ENCODE peak calls at places on chromosomes 1 and 21, in nine cellular contexts. F, W, J, X, S, Y, E, N and U are unnamed samples.
A peak's percentile ranks its signal among the peaks of the same experiment; 100 is the strongest.

GRCh38 chr1:11907275-11908138 is 18.7 kb downstream of the KIAA2013 start:
- DNase-seq in W (peak; percentile 89), X (peak; percentile 90), F (peak; percentile 82), N (peak; percentile 97), J (peak; percentile 97), S (peak; percentile 95), E (peak; percentile 93), Y (peak; percentile 95), U (peak; percentile 88)

GRCh38 chr21:25700741-25701140 is 34.0 kb downstream of the ATP5PF start:
- DNase-seq in W (no peak), E (no peak), Y (no peak), S (peak; percentile 82), F (no peak), X (no peak), N (no peak), J (no peak), U (no peak)

GRCh38 chr1:236301080-236301957 is 19.6 kb upstream of the ERO1B start:
- DNase-seq in S (no peak), W (no peak), E (peak; percentile 76), Y (no peak), N (no peak), X (no peak), F (no peak), J (no peak), U (no peak)

GRCh38 chr1:52460686-52461085 is 56.3 kb downstream of the PRPF38A start:
- DNase-seq in X (no peak), F (no peak), J (no peak), E (no peak), S (peak; percentile 16), W (no peak), Y (no peak), N (no peak), U (no peak)

GRCh38 chr21:42102946-42103345 is 31.8 kb downstream of the UMODL1 start:
- DNase-seq in W (no peak), N (no peak), E (no peak), J (no peak), F (no peak), S (no peak), Y (no peak), X (no peak), U (no peak)

GRCh38 chr21:14737922-14738321 is 191.8 kb upstream of the SAMSN1 start:
- DNase-seq in X (no peak), N (no peak), F (no peak), Y (peak; percentile 55), J (peak; percentile 73), S (peak; percentile 83), W (no peak), E (peak; percentile 10), U (no peak)

GRCh38 chr1:83318361-83318760 is 680.6 kb downstream of the TTLL7 start:
- DNase-seq in S (no peak), J (no peak), E (no peak), F (no peak), Y (no peak), X (no peak), N (no peak), W (no peak), U (no peak)

GRCh38 chr21:25578070-25578961 is 29.0 kb downstream of the MRPL39 start:
- DNase-seq in W (no peak), N (no peak), F (no peak), J (no peak), S (no peak), Y (no peak), E (no peak), X (no peak), U (peak; percentile 74)

GRCh38 chr21:28738305-28738704 is 254.4 kb downstream of the LTN1 start:
- DNase-seq in Y (no peak), X (no peak), E (no peak), J (no peak), F (no peak), W (no peak), N (no peak), S (no peak), U (no peak)

GRCh38 chr21:28738882-28739281 is 253.8 kb downstream of the LTN1 start:
- DNase-seq in W (no peak), S (no peak), N (no peak), F (no peak), Y (no peak), J (no peak), X (no peak), E (no peak), U (no peak)

GRCh38 chr21:28737671-28738279 is 254.9 kb downstream of the LTN1 start:
- DNase-seq in F (no peak), Y (no peak), N (no peak), E (no peak), X (no peak), W (no peak), S (peak; percentile 78), J (no peak), U (no peak)

GRCh38 chr21:28731700-28732321 is 260.9 kb downstream of the LTN1 start:
- DNase-seq in N (no peak), Y (no peak), S (no peak), J (no peak), E (no peak), X (no peak), W (peak; percentile 34), F (no peak), U (no peak)

DNA sequence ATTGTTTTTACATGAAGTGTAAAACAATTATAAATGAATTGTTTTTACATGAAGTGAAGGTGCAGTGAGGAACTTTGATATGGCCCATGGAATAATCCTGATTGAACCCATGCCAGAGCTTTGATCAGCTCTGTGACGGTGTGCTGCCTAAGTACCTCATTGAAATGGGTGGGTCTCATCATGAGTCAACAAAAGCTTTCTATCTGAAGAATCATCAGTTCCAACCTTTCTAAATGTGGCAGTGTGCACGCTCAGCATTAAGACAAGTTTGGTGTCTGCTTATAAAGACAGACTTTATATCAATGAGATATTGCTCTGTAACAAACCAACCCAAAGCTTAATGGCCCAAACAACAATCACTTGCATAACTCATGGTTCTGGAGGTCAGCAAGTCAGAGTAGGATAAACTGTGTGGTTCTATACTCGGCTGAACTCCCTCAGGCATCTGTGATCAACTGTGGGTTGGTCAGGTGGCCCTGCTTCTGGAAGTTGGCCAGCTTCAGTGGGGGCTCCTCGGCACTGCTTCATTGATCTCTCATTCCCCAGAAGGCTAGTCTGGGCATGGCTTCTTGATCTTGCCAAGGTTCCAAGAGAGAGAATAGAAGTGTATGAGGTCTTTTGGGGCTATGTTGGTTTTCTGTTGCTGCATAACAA is 258.0 kb downstream of the LTN1 start:
- DNase-seq in W (no peak), N (no peak), S (no peak), J (no peak), E (peak; percentile 70), X (no peak), Y (no peak), F (no peak), U (no peak)
- TF ChIP-seq CTCF in W (no peak), N (no peak), S (no peak), J (no peak), E (no peak), X (no peak), Y (no peak), F (no peak), U (no peak)

GRCh38 chr1:2303781-2304180 is 75.7 kb downstream of the SKI start:
- DNase-seq in F (no peak), X (no peak), W (no peak), N (no peak), J (no peak), Y (no peak), E (no peak), S (no peak), U (no peak)

GRCh38 chr1:2303016-2303775 is 75.1 kb downstream of the SKI start:
- DNase-seq in E (no peak), X (no peak), Y (no peak), J (no peak), S (no peak), F (no peak), N (no peak), W (no peak), U (no peak)

GRCh38 chr1:2304921-2305681 is 77.0 kb downstream of the SKI start:
- DNase-seq in J (no peak), N (peak; percentile 91), S (no peak), X (no peak), W (no peak), E (no peak), Y (no peak), F (no peak), U (no peak)

GRCh38 chr1:2302292-2302925 is 74.3 kb downstream of the SKI start:
- DNase-seq in E (no peak), J (no peak), F (no peak), Y (no peak), X (no peak), S (no peak), W (no peak), N (no peak), U (no peak)

DNA sequence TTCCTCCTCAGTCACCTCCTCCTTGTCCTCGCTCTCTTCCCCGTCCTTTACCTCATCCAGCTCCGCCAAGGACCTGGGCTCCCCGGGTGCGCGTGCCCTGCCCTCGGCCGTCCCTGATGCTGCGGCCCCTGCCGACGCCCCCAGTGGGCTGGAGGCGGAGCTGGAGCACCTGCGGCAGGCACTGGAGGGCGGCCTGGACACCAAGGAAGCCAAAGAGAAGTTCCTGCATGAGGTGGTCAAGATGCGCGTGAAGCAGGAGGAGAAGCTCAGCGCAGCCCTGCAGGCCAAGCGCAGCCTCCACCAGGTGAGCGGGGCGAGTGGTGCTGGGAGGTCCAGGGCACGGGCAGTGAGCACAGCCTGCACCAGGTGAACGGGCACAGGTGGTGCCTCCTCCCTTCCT is 76.2 kb downstream of the SKI start:
- DNase-seq in F (no peak), S (no peak), N (no peak), W (no peak), J (no peak), X (no peak), E (no peak), Y (no peak), U (no peak)
- H3K4me3 ChIP-seq in F (no peak overlapping the region), S (no peak overlapping the region), N (no peak overlapping the region), W (no peak overlapping the region), J (no peak overlapping the region), X (no peak overlapping the region), E (no peak overlapping the region), Y (no peak overlapping the region), U (no peak overlapping the region)

GRCh38 chr1:22076346-22076745 is 23.8 kb downstream of the CDC42 start:
- DNase-seq in E (no peak), Y (no peak), S (no peak), X (no peak), W (no peak), J (no peak), F (no peak), N (no peak), U (no peak)

GRCh38 chr1:22078133-22078532 is 25.6 kb downstream of the CDC42 start:
- DNase-seq in E (no peak), Y (no peak), S (no peak), X (no peak), W (no peak), J (no peak), F (no peak), N (no peak), U (no peak)

GRCh38 chr1:22077728-22078127 is 25.2 kb downstream of the CDC42 start:
- DNase-seq in F (no peak), E (no peak), S (no peak), N (no peak), X (no peak), J (no peak), Y (no peak), W (no peak), U (no peak)

GRCh38 chr1:22075718-22076117 is 23.2 kb downstream of the CDC42 start:
- DNase-seq in W (no peak), S (no peak), Y (no peak), J (no peak), N (no peak), E (no peak), X (no peak), F (no peak), U (no peak)

GRCh38 chr1:22080184-22080583 is 27.7 kb downstream of the CDC42 start:
- DNase-seq in Y (no peak), S (no peak), W (no peak), J (no peak), E (no peak), N (no peak), F (no peak), X (no peak), U (no peak)
- H3K36me3 ChIP-seq in Y (no peaks in the 10 kb centered on the region), S (peaks cover 41% of the 10 kb centered on the region), W (peaks cover 47% of the 10 kb centered on the region), J (no peaks in the 10 kb centered on the region), E (peaks cover 22% of the 10 kb centered on the region), N (no peaks in the 10 kb centered on the region), F (peaks cover 32% of the 10 kb centered on the region), X (no peaks in the 10 kb centered on the region), U (peaks cover 3% of the 10 kb centered on the region)

DNA sequence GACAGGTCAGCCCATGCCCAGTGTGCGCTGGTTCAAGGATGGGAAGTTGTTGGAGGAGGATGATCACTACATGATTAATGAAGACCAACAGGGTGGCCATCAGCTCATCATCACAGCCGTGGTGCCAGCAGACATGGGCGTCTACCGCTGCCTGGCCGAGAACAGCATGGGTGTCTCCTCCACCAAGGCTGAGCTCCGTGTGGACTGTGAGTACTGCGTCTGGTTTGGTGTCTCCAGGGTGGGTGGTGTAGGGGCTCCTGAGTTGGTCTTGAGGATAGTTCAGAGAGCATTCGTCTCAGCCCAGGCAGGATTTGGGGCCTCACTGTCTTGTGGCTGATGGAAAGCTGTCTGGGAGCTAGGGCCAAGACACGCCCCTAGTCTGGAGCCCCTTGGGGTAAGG is 83.2 kb downstream of the TRIM11 start:
- DNase-seq in N (peak; percentile 56), X (no peak), J (no peak), E (no peak), F (no peak), S (no peak), Y (no peak), W (no peak), U (no peak)
- TF ChIP-seq CTCF in N (no peak), X (no peak), J (no peak), E (no peak), F (no peak), S (no peak), Y (no peak), W (no peak), U (no peak)